ENCODE peak calls at places on chromosomes 13 and 19, in five cellular contexts. W, S, T, J and D are unnamed samples.

GRCh38 chr13:113110048-113110851 is 4.7 kb downstream of the F7 start:
- DNase-seq in W (no peak), S (no peak), T (no peak), J (no peak), D (no peak)

GRCh38 chr19:44141191-44142013 is at the start of gene ZNF234:
- DNase-seq in W (peak), S (peak), T (peak), J (peak), D (peak)

GRCh38 chr13:101626925-101627555 is 174.6 kb downstream of the ITGBL1 start:
- DNase-seq in W (no peak), S (peak), T (no peak), J (peak), D (no peak)

GRCh38 chr13:71867101-71867814 is at the start of gene DACH1:
- DNase-seq in W (no peak), S (peak), T (no peak), J (no peak), D (peak)

GRCh38 chr13:108508263-108508662 is 121.1 kb upstream of the MYO16 start:
- DNase-seq in W (peak), S (peak), T (no peak), J (no peak), D (no peak)

GRCh38 chr19:4776436-4777205 is 14.9 kb upstream of the FEM1A start:
- DNase-seq in W (no peak), S (no peak), T (no peak), J (no peak), D (no peak)

GRCh38 chr19:8036438-8037099 is 16.0 kb upstream of the CCL25 start:
- DNase-seq in W (no peak), S (no peak), T (no peak), J (no peak), D (no peak)

GRCh38 chr13:45372189-45373115 is 31.5 kb upstream of the TPT1 start:
- DNase-seq in W (no peak), S (peak), T (no peak), J (no peak), D (no peak)

GRCh38 chr13:89363144-89363543 is 1692.0 kb downstream of the SLITRK5 start:
- DNase-seq in W (no peak), S (no peak), T (no peak), J (no peak), D (no peak)

GRCh38 chr13:66405908-66406802 is 824.0 kb downstream of the PCDH9 start:
- DNase-seq in W (no peak), S (peak), T (no peak), J (no peak), D (no peak)

GRCh38 chr19:16851031-16851712 is 22.0 kb downstream of the SIN3B start:
- DNase-seq in W (no peak), S (peak), T (no peak), J (no peak), D (no peak)

GRCh38 chr19:508204-509150 is 1.2 kb downstream of the TPGS1 start:
- DNase-seq in W (no peak), S (no peak), T (peak), J (no peak), D (no peak)

DNA sequence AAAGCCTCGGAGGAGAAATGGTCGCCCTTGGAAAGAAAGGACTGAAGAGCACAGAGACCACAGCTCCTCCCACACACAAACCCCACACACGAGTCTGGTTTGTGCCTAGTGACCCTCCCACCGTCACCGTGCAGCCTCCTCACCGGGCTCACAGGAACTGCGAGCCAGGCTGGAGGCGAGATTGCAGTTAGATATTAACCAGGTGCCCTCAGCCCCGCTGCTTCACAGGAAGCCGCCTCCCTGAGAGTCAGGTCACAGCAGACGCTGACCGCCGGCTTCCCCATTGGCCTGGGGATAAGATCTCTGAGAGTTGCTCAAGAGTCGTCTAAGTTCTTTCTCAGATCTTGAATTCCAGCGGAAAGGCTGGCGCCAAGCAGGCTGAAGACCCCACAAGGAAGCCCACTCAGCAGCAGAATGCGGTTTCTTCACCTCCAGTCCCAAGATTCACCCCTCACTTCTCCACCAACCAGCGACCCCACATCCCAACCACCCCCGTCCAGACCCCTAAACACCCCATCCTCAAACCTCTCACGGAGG is 844 bp downstream of the ZNF44 start:
- DNase-seq in W (peak), S (peak), T (peak), J (peak), D (peak)
- TF ChIP-seq BHLHE40 in W (no peak), S (no peak), T (peak), J (peak), D (no peak)

GRCh38 chr19:35458821-35459391 is 10.8 kb downstream of the FFAR2 start:
- DNase-seq in W (no peak), S (no peak), T (peak), J (peak), D (no peak)
- TF ChIP-seq BHLHE40 in W (no peak), S (no peak), T (no peak), J (peak), D (no peak)

DNA sequence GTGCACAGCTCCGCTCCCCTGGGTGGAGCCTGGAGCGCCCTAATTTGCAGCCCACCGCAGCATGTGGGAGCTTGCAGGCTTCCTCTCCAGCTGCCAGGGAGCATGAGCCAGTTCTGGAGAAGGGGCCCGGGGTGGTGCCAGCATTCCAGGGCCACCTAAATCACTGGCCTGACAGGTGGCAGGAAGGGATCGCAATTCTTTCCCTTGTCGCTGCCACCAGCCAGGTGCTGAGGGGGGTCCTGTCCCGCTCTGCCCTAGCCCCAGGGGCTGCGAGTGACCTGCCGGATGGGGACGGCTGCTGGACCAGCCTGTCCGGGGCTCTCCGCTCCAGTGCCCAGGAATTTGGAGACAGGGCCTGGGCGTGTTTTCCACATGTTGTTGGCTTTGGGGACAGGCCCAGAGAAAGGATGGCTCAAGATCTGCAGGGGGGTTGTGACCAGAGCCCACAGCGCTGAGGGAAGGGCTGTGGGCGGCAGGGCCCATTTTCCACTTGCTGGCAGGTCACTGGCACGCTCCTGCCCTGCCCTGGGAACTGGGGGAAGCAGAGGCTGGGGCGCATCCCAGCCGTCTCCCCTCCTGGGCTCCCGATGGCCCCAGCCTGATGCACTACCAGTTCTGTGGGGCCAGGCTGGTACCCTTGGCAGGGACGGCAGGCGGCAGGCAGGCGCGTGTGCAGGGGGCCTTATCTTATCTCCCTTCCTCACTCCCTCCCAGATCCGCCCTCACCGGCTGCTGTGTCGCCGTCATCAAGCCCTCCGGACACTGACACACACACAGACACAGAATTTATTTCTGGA is 9.5 kb downstream of the NDUFA11 start:
- DNase-seq in W (no peak), S (no peak), T (peak), J (no peak), D (no peak)
- TF ChIP-seq BHLHE40 in W (no peak), S (no peak), T (peak), J (no peak), D (no peak)

DNA sequence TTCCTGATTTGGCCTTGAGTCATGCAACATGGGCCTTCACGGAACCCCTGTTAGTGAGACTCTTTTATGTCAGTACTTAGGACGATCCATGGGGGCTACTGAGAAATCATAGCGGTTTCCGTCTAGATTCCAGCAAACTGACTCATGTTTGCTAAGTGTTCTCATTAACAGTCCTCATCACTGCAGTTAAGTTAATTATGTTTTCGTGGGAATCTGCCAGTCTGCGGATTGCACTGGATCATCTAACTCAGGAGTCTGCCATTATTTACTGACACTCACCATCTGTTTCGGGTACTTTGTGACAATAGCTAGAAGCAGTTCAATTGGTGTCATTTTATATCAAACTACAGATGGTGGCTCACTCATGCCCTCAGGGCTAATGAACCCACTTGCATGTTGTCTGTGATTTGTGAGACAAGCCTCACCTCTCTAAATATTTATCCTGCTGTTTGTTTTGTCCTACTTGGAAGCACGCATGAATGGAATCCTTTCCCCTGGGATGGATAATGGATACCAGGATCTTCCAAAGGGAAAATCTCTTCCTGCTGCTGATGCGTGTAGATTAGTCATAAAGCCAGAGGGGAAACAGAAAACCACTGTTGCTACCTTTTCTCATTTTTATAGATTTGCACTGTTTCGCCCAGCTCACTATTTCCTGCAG is 61.8 kb downstream of the RAB20 start:
- DNase-seq in W (no peak), S (peak), T (no peak), J (no peak), D (no peak)
- TF ChIP-seq BHLHE40 in W (no peak), S (no peak), T (no peak), J (no peak), D (no peak)

GRCh38 chr19:35714601-35715354 is 3.0 kb upstream of the KMT2B start:
- DNase-seq in W (peak), S (no peak), T (no peak), J (no peak), D (peak)
- TF ChIP-seq BHLHE40 in W (no peak), S (no peak), T (no peak), J (no peak), D (no peak)

GRCh38 chr13:99215466-99215865 is 14.8 kb downstream of the UBAC2 start:
- DNase-seq in W (no peak), S (no peak), T (no peak), J (no peak), D (no peak)
- TF ChIP-seq BHLHE40 in W (no peak), S (no peak), T (no peak), J (no peak), D (no peak)